ENCODE peak calls at places on chromosomes 12 and 14, in nine cellular contexts. B, Y, G, V, I, H, U, C and J are unnamed samples.
A peak's percentile ranks its signal among the peaks of the same experiment; 100 is the strongest.

GRCh38 chr14:21539154-21539940 is 13.2 kb upstream of the SALL2 start:
- DNase-seq in B (peak; percentile 44), Y (no peak), G (peak; percentile 92), V (no peak), I (no peak), H (no peak), U (no peak), C (no peak), J (no peak)

GRCh38 chr12:6167327-6168280 is 32.6 kb upstream of the CD9 start:
- DNase-seq in B (no peak), Y (no peak), G (no peak), V (peak; percentile 82), I (peak; percentile 98), H (peak; percentile 88), U (peak; percentile 83), C (no peak), J (peak; percentile 25)

GRCh38 chr12:14403293-14403692 is 37.8 kb downstream of the ATF7IP start:
- DNase-seq in B (no peak), Y (no peak), G (no peak), V (no peak), I (no peak), H (no peak), U (no peak), C (no peak), J (no peak)

GRCh38 chr14:64117671-64118402 is 176.3 kb downstream of the ESR2 start:
- DNase-seq in B (no peak), Y (no peak), G (no peak), V (no peak), I (peak; percentile 51), H (peak; percentile 69), U (no peak), C (no peak), J (no peak)

GRCh38 chr12:26630546-26631027 is 202.4 kb downstream of the ITPR2 start:
- DNase-seq in B (no peak), Y (no peak), G (no peak), V (no peak), I (peak; percentile 66), H (peak; percentile 75), U (peak; percentile 50), C (no peak), J (no peak)

GRCh38 chr14:104559769-104560585 is 19.6 kb upstream of the C14orf180 start:
- DNase-seq in B (no peak), Y (no peak), G (no peak), V (no peak), I (no peak), H (no peak), U (no peak), C (no peak), J (no peak)

GRCh38 chr12:112401903-112402498 is 7.4 kb downstream of the RPL6 start:
- DNase-seq in B (no peak), Y (no peak), G (no peak), V (no peak), I (no peak), H (no peak), U (no peak), C (no peak), J (no peak)

GRCh38 chr14:95250936-95251335 is 68.8 kb downstream of the CLMN start:
- DNase-seq in B (no peak), Y (no peak), G (no peak), V (no peak), I (no peak), H (no peak), U (no peak), C (no peak), J (no peak)

GRCh38 chr14:49971156-49972141 is 78.6 kb downstream of the ARF6 start:
- DNase-seq in B (no peak), Y (no peak), G (no peak), V (no peak), I (no peak), H (peak; percentile 43), U (no peak), C (peak; percentile 97), J (peak; percentile 81)

GRCh38 chr12:106897082-106897481 is 58.6 kb upstream of the TMEM263 start:
- DNase-seq in B (no peak), Y (peak; percentile 31), G (no peak), V (peak; percentile 6), I (peak; percentile 9), H (peak; percentile 50), U (no peak), C (no peak), J (no peak)

GRCh38 chr14:39682563-39682962 is 250.3 kb upstream of the FBXO33 start:
- DNase-seq in B (no peak), Y (no peak), G (no peak), V (no peak), I (no peak), H (no peak), U (no peak), C (no peak), J (no peak)

GRCh38 chr14:71319646-71320045 is 412.4 kb downstream of the PCNX1 start:
- DNase-seq in B (peak; percentile 26), Y (peak; percentile 22), G (peak; percentile 35), V (no peak), I (peak; percentile 66), H (peak; percentile 36), U (peak; percentile 31), C (peak; percentile 51), J (peak; percentile 16)

GRCh38 chr14:21039585-21040369 is 2.4 kb upstream of the RNASE7 start:
- DNase-seq in B (peak; percentile 90), Y (peak; percentile 56), G (peak; percentile 65), V (peak; percentile 41), I (peak; percentile 74), H (peak; percentile 62), U (peak; percentile 83), C (peak; percentile 47), J (peak; percentile 27)

GRCh38 chr12:10395390-10395998 is 5.7 kb upstream of the KLRK1 start:
- DNase-seq in B (peak; percentile 13), Y (no peak), G (no peak), V (no peak), I (peak; percentile 52), H (peak; percentile 92), U (peak; percentile 59), C (peak; percentile 83), J (no peak)

GRCh38 chr12:96529912-96530311 is 40.5 kb downstream of the CFAP54 start:
- DNase-seq in B (no peak), Y (no peak), G (no peak), V (no peak), I (no peak), H (peak; percentile 18), U (no peak), C (no peak), J (no peak)

GRCh38 chr14:57326253-57326652 is 57.5 kb downstream of the AP5M1 start:
- DNase-seq in B (no peak), Y (no peak), G (no peak), V (no peak), I (no peak), H (no peak), U (no peak), C (peak; percentile 5), J (no peak)

GRCh38 chr14:31229009-31229408 is 21.4 kb upstream of the HECTD1 start:
- DNase-seq in B (no peak), Y (no peak), G (no peak), V (no peak), I (no peak), H (peak; percentile 11), U (no peak), C (no peak), J (no peak)

GRCh38 chr14:31228533-31228932 is 20.9 kb upstream of the HECTD1 start:
- DNase-seq in B (no peak), Y (no peak), G (no peak), V (no peak), I (peak; percentile 23), H (peak; percentile 77), U (no peak), C (no peak), J (no peak)

GRCh38 chr14:31229638-31230229 is 22.1 kb upstream of the HECTD1 start:
- DNase-seq in B (peak; percentile 51), Y (no peak), G (peak; percentile 70), V (peak; percentile 92), I (peak; percentile 98), H (peak; percentile 99), U (peak; percentile 89), C (no peak), J (no peak)

GRCh38 chr14:31230559-31230958 is 23.0 kb upstream of the HECTD1 start:
- DNase-seq in B (no peak), Y (no peak), G (no peak), V (no peak), I (no peak), H (no peak), U (no peak), C (no peak), J (no peak)

GRCh38 chr14:31232081-31232480 is 24.5 kb upstream of the HECTD1 start:
- DNase-seq in B (no peak), Y (no peak), G (no peak), V (no peak), I (no peak), H (no peak), U (no peak), C (no peak), J (no peak)
- TF ChIP-seq EZH2phosphoT487 in B (no peak), Y (no peak), G (no peak), V (no peak), I (no peak), H (no peak), U (no peak), C (no peak), J (no peak)

DNA sequence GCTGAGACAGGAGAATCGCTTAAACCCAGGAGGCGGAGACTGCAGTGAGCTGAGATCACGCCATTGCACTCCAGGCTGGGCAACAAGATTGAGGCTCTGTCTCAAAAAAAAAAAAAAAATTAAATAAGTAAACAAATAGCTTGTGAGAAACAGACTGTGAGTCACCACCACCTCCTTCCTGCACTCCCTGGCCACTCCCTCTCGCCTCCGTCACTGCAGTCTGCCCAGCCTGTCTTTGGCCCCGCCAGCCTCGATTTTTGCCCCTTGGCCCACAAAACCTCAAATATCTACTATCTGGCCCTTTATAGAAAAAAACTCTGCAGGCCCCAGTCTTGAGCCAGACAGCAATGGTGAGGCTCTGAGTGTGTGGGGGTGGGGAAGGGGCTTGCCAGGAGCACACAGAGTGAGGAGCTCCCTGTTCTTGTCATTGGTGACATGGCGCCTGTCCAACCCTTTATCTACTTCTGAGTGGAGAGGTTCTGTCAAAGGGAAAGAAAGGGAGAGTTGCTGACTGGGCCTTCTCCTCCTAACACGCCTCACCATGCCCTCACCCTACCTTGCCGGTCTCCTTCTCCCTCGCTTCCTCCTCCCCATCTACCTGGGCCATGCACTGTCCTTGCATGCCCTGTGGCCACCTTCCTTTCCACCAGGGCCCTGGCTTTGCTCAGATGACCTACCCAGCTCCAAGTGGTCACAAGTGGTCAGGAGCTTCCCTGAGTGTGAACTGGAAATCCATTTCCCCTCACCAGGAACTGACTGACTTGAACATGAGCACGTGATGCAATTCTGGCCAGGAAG is 22.1 kb downstream of the LGMN start:
- DNase-seq in B (no peak), Y (no peak), G (no peak), V (peak; percentile 39), I (peak; percentile 94), H (peak; percentile 88), U (peak; percentile 79), C (no peak), J (no peak)
- TF ChIP-seq EZH2phosphoT487 in B (no peak), Y (no peak), G (no peak), V (no peak), I (no peak), H (no peak), U (no peak), C (no peak), J (no peak)

GRCh38 chr14:82067221-82067620 is 533.6 kb upstream of the SEL1L start:
- DNase-seq in B (no peak), Y (no peak), G (peak; percentile 24), V (no peak), I (no peak), H (no peak), U (no peak), C (no peak), J (no peak)
- TF ChIP-seq EZH2phosphoT487 in B (no peak), Y (no peak), G (no peak), V (no peak), I (no peak), H (no peak), U (no peak), C (no peak), J (no peak)

GRCh38 chr14:44564908-44565307 is 57.8 kb upstream of the FSCB start:
- DNase-seq in B (no peak), Y (no peak), G (no peak), V (no peak), I (no peak), H (peak; percentile 78), U (no peak), C (no peak), J (no peak)
- TF ChIP-seq EZH2phosphoT487 in B (no peak), Y (no peak), G (no peak), V (no peak), I (no peak), H (no peak), U (no peak), C (no peak), J (no peak)